ENCODE peak calls at places on chromosomes 12 and 14, in five cellular contexts. One of them, this sample, is unnamed. For H3K4me1, the result is how much of the 10 kb centered on the place peaks cover.

GRCh38 chr14:36301159-36301558 is 19.3 kb downstream of the MBIP start:
- DNase-seq in neural progenitor cell: no peak
- DNase-seq in mesenchymal stem cell: no peak
- DNase-seq in HepG2: no peak
- DNase-seq in neuronal stem cell: no peak
- DNase-seq in this sample: no peak

GRCh38 chr12:105860556-105861207 is 278.1 kb downstream of the NUAK1 start:
- DNase-seq in neural progenitor cell: no peak
- DNase-seq in neuronal stem cell: no peak
- DNase-seq in HepG2: peak
- DNase-seq in mesenchymal stem cell: no peak
- DNase-seq in this sample: peak

GRCh38 chr12:50595667-50596066 is 90.9 kb downstream of the DIP2B start:
- DNase-seq in mesenchymal stem cell: no peak
- DNase-seq in HepG2: no peak
- DNase-seq in neuronal stem cell: no peak
- DNase-seq in neural progenitor cell: no peak
- DNase-seq in this sample: no peak

GRCh38 chr14:50067723-50068495 is 48.5 kb downstream of the VCPKMT start:
- DNase-seq in HepG2: peak
- DNase-seq in neural progenitor cell: no peak
- DNase-seq in mesenchymal stem cell: no peak
- DNase-seq in neuronal stem cell: no peak
- DNase-seq in this sample: no peak

GRCh38 chr12:27610380-27610779 is 85.9 kb upstream of the REP15 start:
- DNase-seq in mesenchymal stem cell: peak
- DNase-seq in neuronal stem cell: no peak
- DNase-seq in neural progenitor cell: no peak
- DNase-seq in HepG2: no peak
- DNase-seq in this sample: no peak

GRCh38 chr14:30179381-30180130 is 251.9 kb upstream of the PRKD1 start:
- DNase-seq in neuronal stem cell: no peak
- DNase-seq in neural progenitor cell: no peak
- DNase-seq in mesenchymal stem cell: no peak
- DNase-seq in HepG2: no peak
- DNase-seq in this sample: no peak

GRCh38 chr12:58491296-58491695 is 429.0 kb downstream of the LRIG3 start:
- DNase-seq in neuronal stem cell: no peak
- DNase-seq in neural progenitor cell: no peak
- DNase-seq in HepG2: no peak
- DNase-seq in mesenchymal stem cell: peak
- DNase-seq in this sample: peak

GRCh38 chr12:18898469-18898868 is 160.6 kb downstream of the CAPZA3 start:
- DNase-seq in neuronal stem cell: no peak
- DNase-seq in mesenchymal stem cell: no peak
- DNase-seq in HepG2: no peak
- DNase-seq in neural progenitor cell: no peak
- DNase-seq in this sample: peak

GRCh38 chr12:91912178-91912577 is 233.5 kb downstream of the BTG1 start:
- DNase-seq in mesenchymal stem cell: no peak
- DNase-seq in neuronal stem cell: no peak
- DNase-seq in neural progenitor cell: no peak
- DNase-seq in HepG2: no peak
- DNase-seq in this sample: no peak

GRCh38 chr12:115506822-115507629 is 770.5 kb downstream of the MED13L start:
- DNase-seq in neuronal stem cell: no peak
- DNase-seq in HepG2: peak
- DNase-seq in mesenchymal stem cell: no peak
- DNase-seq in neural progenitor cell: peak
- DNase-seq in this sample: no peak

GRCh38 chr14:68696721-68697495 is 96.0 kb downstream of the ZFP36L1 start:
- DNase-seq in neural progenitor cell: no peak
- DNase-seq in HepG2: no peak
- DNase-seq in neuronal stem cell: no peak
- DNase-seq in mesenchymal stem cell: no peak
- DNase-seq in this sample: no peak

GRCh38 chr14:61555056-61555838 is 140.1 kb upstream of the HIF1A start:
- DNase-seq in neural progenitor cell: peak
- DNase-seq in neuronal stem cell: no peak
- DNase-seq in mesenchymal stem cell: no peak
- DNase-seq in HepG2: no peak
- DNase-seq in this sample: no peak

GRCh38 chr14:54722791-54723432 is 156.0 kb downstream of the SAMD4A start:
- DNase-seq in mesenchymal stem cell: no peak
- DNase-seq in HepG2: peak
- DNase-seq in neural progenitor cell: peak
- DNase-seq in neuronal stem cell: peak
- DNase-seq in this sample: peak

GRCh38 chr12:29589852-29590251 is 92.4 kb upstream of the OVCH1 start:
- DNase-seq in neural progenitor cell: no peak
- DNase-seq in mesenchymal stem cell: peak
- DNase-seq in neuronal stem cell: no peak
- DNase-seq in HepG2: no peak
- DNase-seq in this sample: no peak

GRCh38 chr14:76987956-76988520 is 40.5 kb downstream of the IRF2BPL start:
- DNase-seq in mesenchymal stem cell: no peak
- DNase-seq in neural progenitor cell: no peak
- DNase-seq in neuronal stem cell: no peak
- DNase-seq in HepG2: no peak
- DNase-seq in this sample: no peak

GRCh38 chr14:36580856-36581831 is 1.3 kb downstream of the NKX2-8 start:
- DNase-seq in mesenchymal stem cell: peak
- DNase-seq in neural progenitor cell: peak
- DNase-seq in HepG2: no peak
- DNase-seq in neuronal stem cell: no peak
- DNase-seq in this sample: peak

GRCh38 chr12:89212339-89212771 is 139.9 kb downstream of the DUSP6 start:
- DNase-seq in HepG2: no peak
- DNase-seq in mesenchymal stem cell: no peak
- DNase-seq in neural progenitor cell: no peak
- DNase-seq in neuronal stem cell: no peak
- DNase-seq in this sample: peak

GRCh38 chr14:50668852-50669194 is 717 bp upstream of the SAV1 start:
- DNase-seq in neuronal stem cell: no peak
- DNase-seq in mesenchymal stem cell: no peak
- DNase-seq in neural progenitor cell: no peak
- DNase-seq in HepG2: no peak
- DNase-seq in this sample: no peak

GRCh38 chr14:75280448-75280830 is 1.8 kb downstream of the FOS start:
- DNase-seq in neural progenitor cell: no peak
- DNase-seq in mesenchymal stem cell: peak
- DNase-seq in neuronal stem cell: no peak
- DNase-seq in HepG2: no peak
- DNase-seq in this sample: no peak

GRCh38 chr14:75277796-75278421 is 719 bp upstream of the FOS start:
- DNase-seq in HepG2: no peak
- DNase-seq in neural progenitor cell: no peak
- DNase-seq in neuronal stem cell: peak
- DNase-seq in mesenchymal stem cell: no peak
- DNase-seq in this sample: no peak

GRCh38 chr14:75279739-75280447 is 1.3 kb downstream of the FOS start:
- DNase-seq in HepG2: no peak
- DNase-seq in mesenchymal stem cell: peak
- DNase-seq in neuronal stem cell: no peak
- DNase-seq in neural progenitor cell: peak
- DNase-seq in this sample: peak

GRCh38 chr14:75278422-75279152 is at the start of gene FOS:
- DNase-seq in mesenchymal stem cell: peak
- DNase-seq in neuronal stem cell: peak
- DNase-seq in neural progenitor cell: peak
- DNase-seq in HepG2: peak
- DNase-seq in this sample: peak

GRCh38 chr14:75279153-75279738 is 618 bp downstream of the FOS start:
- DNase-seq in mesenchymal stem cell: peak
- DNase-seq in neuronal stem cell: no peak
- DNase-seq in HepG2: no peak
- DNase-seq in neural progenitor cell: peak
- DNase-seq in this sample: peak
- H3K4me1 ChIP-seq in mesenchymal stem cell: under half
- H3K4me1 ChIP-seq in neuronal stem cell: under half
- H3K4me1 ChIP-seq in HepG2: half or more
- H3K4me1 ChIP-seq in neural progenitor cell: under half
- H3K4me1 ChIP-seq in this sample: under half

DNA sequence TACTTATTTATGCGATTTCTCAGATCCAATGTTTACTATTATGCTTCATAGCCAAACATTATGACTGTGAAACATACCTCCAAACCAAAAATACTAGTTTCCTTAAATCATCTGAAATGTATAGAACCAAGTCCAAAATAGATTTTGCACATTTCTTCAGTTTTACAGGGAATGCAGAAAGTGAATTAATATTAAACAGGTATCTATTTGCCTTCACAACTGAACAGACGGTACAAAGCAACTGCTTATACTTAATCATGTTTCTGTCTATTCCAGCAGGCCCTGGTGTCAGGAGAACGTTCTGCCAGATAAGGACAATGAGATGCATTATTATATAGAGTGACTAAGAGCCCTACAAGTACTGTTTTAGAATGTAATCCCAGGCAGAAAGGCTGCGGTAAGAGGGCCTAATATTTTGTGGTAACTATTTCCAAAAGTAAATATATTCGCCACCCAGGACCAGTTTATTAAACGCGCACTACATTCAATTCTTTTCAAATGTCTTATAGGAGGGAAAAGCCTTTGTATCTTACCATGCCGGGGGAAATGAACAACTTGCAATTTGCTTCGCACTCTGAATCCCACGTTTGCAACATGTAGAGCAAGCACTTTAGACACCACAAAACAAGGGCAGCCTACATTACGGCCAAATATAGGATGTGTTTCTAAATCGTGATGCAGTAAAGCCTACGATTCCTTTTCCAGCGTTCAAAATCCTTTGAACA is 1.5 kb downstream of the CORO1C start:
- DNase-seq in HepG2: peak
- DNase-seq in mesenchymal stem cell: peak
- DNase-seq in neuronal stem cell: peak
- DNase-seq in neural progenitor cell: no peak
- DNase-seq in this sample: peak
- H2AFZ ChIP-seq in HepG2: no peak
- H2AFZ ChIP-seq in mesenchymal stem cell: no peak
- H2AFZ ChIP-seq in neuronal stem cell: peak
- H2AFZ ChIP-seq in neural progenitor cell: peak
- H2AFZ ChIP-seq in this sample: no peak

GRCh38 chr12:124505001-124505818 is 62.2 kb downstream of the NCOR2 start:
- DNase-seq in HepG2: no peak
- DNase-seq in neural progenitor cell: no peak
- DNase-seq in neuronal stem cell: no peak
- DNase-seq in mesenchymal stem cell: no peak
- DNase-seq in this sample: no peak
- H3K4me1 ChIP-seq in HepG2: under half
- H3K4me1 ChIP-seq in neural progenitor cell: half or more
- H3K4me1 ChIP-seq in neuronal stem cell: under half
- H3K4me1 ChIP-seq in mesenchymal stem cell: half or more
- H3K4me1 ChIP-seq in this sample: half or more

DNA sequence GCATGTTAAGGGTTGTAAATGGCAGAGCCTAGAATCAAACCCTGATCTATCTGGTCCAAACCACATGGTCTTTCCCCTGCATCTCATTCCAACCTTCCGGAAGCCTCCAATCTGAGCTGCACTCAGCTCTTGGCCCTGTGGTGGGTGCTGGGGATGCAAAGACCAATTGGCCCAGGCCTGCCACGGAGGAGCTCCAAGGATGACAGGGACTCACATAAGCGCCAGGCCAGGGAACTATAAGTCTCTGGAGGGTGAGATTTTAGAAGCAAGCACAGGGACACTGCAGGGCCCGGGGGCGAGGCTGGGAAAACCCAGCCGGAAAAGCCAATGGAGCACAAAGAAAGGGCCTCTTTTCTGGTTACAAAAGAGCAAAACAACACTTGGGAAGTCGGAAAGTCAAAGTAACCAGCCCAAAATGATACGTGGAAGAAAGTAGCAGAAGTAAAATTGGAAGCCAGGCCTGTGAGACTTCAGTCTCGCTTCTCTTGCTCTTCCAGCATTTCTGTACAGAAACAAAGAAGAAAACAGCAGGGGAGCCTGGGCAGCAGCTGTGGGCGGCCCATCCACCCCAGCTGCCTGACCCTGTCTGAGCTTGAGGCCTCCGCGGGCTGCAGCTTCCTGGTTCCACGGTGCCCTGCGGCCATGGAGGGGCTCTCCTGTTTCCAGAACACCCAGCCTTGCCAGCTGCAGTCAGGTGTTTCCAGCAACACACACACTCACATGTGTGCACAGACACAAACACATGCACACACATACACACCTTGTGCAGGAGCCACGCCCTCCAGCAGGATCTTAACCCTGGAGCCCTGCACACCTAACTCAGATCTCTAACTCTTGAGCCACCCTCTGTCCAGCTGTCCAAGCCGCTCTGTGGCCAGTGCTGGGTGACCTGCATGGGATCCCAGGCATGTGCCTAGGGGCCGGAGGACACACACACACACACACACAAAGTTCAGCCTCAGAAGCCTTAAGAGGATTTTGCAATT is 178.2 kb downstream of the BCL11B start:
- DNase-seq in neuronal stem cell: peak
- DNase-seq in mesenchymal stem cell: no peak
- DNase-seq in HepG2: no peak
- DNase-seq in neural progenitor cell: peak
- DNase-seq in this sample: no peak
- H2AFZ ChIP-seq in neuronal stem cell: peak
- H2AFZ ChIP-seq in mesenchymal stem cell: no peak
- H2AFZ ChIP-seq in HepG2: no peak
- H2AFZ ChIP-seq in neural progenitor cell: peak
- H2AFZ ChIP-seq in this sample: no peak

GRCh38 chr14:33934043-33934750 is 16.7 kb downstream of the EGLN3 start:
- DNase-seq in mesenchymal stem cell: no peak
- DNase-seq in neuronal stem cell: no peak
- DNase-seq in neural progenitor cell: no peak
- DNase-seq in HepG2: no peak
- DNase-seq in this sample: no peak

GRCh38 chr14:33932033-33932432 is 18.8 kb downstream of the EGLN3 start:
- DNase-seq in HepG2: no peak
- DNase-seq in neural progenitor cell: no peak
- DNase-seq in neuronal stem cell: no peak
- DNase-seq in mesenchymal stem cell: no peak
- DNase-seq in this sample: no peak

GRCh38 chr14:33931439-33931838 is 19.4 kb downstream of the EGLN3 start:
- DNase-seq in HepG2: no peak
- DNase-seq in mesenchymal stem cell: no peak
- DNase-seq in neural progenitor cell: peak
- DNase-seq in neuronal stem cell: no peak
- DNase-seq in this sample: no peak

GRCh38 chr14:33933386-33933934 is 17.4 kb downstream of the EGLN3 start:
- DNase-seq in HepG2: no peak
- DNase-seq in neural progenitor cell: no peak
- DNase-seq in neuronal stem cell: peak
- DNase-seq in mesenchymal stem cell: no peak
- DNase-seq in this sample: no peak

GRCh38 chr14:33932526-33933292 is 18.2 kb downstream of the EGLN3 start:
- DNase-seq in neuronal stem cell: peak
- DNase-seq in mesenchymal stem cell: no peak
- DNase-seq in neural progenitor cell: peak
- DNase-seq in HepG2: no peak
- DNase-seq in this sample: no peak
- H3K4me1 ChIP-seq in neuronal stem cell: under half
- H3K4me1 ChIP-seq in mesenchymal stem cell: under half
- H3K4me1 ChIP-seq in neural progenitor cell: half or more
- H3K4me1 ChIP-seq in HepG2: under half
- H3K4me1 ChIP-seq in this sample: under half